ENCODE peak calls at places on chromosomes 4 and X, in six cellular contexts. W is cardiac muscle cell, R is colonic mucosa, V is neural crest cell, J is right atrium auricular region, Q is heart left ventricle. A is an unnamed sample.

GRCh38 chrX:126064901-126065541 is 101.1 kb downstream of the DCAF12L2 start:
- DNase-seq in J (peak), V (no peak), R (no peak), W (no peak), Q (no peak), A (no peak)

GRCh38 chrX:31227250-31227649 is 155.4 kb upstream of the FTHL17 start:
- DNase-seq in V (no peak), J (no peak), W (no peak), Q (no peak), R (no peak), A (no peak)

GRCh38 chr4:70945046-70945445 is 42.9 kb downstream of the MOB1B start:
- DNase-seq in Q (no peak), W (no peak), J (no peak), R (no peak), V (no peak), A (no peak)

GRCh38 chr4:81632581-81633247 is 161.0 kb upstream of the RASGEF1B start:
- DNase-seq in J (no peak), W (no peak), Q (no peak), V (no peak), R (no peak), A (no peak)

GRCh38 chr4:74418063-74418670 is 26.8 kb upstream of the AREG start:
- DNase-seq in Q (no peak), W (no peak), V (no peak), R (no peak), J (no peak), A (no peak)

GRCh38 chr4:16508968-16509367 is 282.7 kb upstream of the TAPT1 start:
- DNase-seq in R (no peak), J (no peak), W (no peak), V (no peak), Q (no peak), A (no peak)

GRCh38 chr4:172978848-172979247 is 189.8 kb upstream of the GALNT7 start:
- DNase-seq in J (no peak), R (no peak), Q (no peak), V (no peak), W (no peak), A (no peak)

GRCh38 chr4:177239878-177240277 is 69.8 kb upstream of the NEIL3 start:
- DNase-seq in R (no peak), Q (no peak), W (no peak), J (no peak), V (no peak), A (no peak)

GRCh38 chrX:48617542-48618340 is 20.4 kb downstream of the WDR13 start:
- DNase-seq in W (no peak), V (no peak), J (no peak), Q (no peak), R (no peak), A (no peak)

GRCh38 chrX:54043696-54044125 is 562 bp downstream of the PHF8 start:
- DNase-seq in Q (peak), J (no peak), R (peak), V (no peak), W (peak), A (peak)

GRCh38 chr4:15592799-15593198 is 62.4 kb downstream of the FBXL5 start:
- DNase-seq in J (no peak), Q (no peak), R (no peak), V (no peak), W (no peak), A (no peak)

GRCh38 chrX:110403436-110403835 is 44.8 kb downstream of the RTL9 start:
- DNase-seq in W (no peak), Q (no peak), V (no peak), R (no peak), J (no peak), A (no peak)

GRCh38 chr4:26116057-26116456 is 202.0 kb downstream of the SMIM20 start:
- DNase-seq in J (no peak), W (peak), Q (no peak), R (no peak), V (no peak), A (no peak)

GRCh38 chr4:161937596-161937995 is 226.2 kb downstream of the FSTL5 start:
- DNase-seq in R (no peak), W (no peak), Q (no peak), V (no peak), J (no peak), A (no peak)

GRCh38 chr4:1345905-1346780 is 865 bp upstream of the UVSSA start:
- DNase-seq in V (peak), Q (peak), R (peak), J (peak), W (peak), A (peak)

GRCh38 chr4:107780665-107781064 is 44.1 kb upstream of the SGMS2 start:
- DNase-seq in R (no peak), V (no peak), W (no peak), J (no peak), Q (no peak), A (no peak)

GRCh38 chrX:104430720-104431119 is 135.3 kb upstream of the IL1RAPL2 start:
- DNase-seq in W (no peak), V (no peak), Q (no peak), R (no peak), J (no peak), A (no peak)

GRCh38 chr4:101346562-101347266 is 612 bp downstream of the PPP3CA start:
- DNase-seq in R (peak), W (peak), Q (peak), J (peak), V (peak), A (peak)

GRCh38 chr4:181437895-181438294 is 805.3 kb upstream of the TENM3 start:
- DNase-seq in J (no peak), V (no peak), Q (no peak), R (no peak), W (no peak), A (no peak)

GRCh38 chr4:2186865-2187172 is 55.1 kb downstream of the HAUS3 start:
- DNase-seq in W (no peak), J (no peak), R (no peak), V (no peak), Q (no peak), A (no peak)

DNA sequence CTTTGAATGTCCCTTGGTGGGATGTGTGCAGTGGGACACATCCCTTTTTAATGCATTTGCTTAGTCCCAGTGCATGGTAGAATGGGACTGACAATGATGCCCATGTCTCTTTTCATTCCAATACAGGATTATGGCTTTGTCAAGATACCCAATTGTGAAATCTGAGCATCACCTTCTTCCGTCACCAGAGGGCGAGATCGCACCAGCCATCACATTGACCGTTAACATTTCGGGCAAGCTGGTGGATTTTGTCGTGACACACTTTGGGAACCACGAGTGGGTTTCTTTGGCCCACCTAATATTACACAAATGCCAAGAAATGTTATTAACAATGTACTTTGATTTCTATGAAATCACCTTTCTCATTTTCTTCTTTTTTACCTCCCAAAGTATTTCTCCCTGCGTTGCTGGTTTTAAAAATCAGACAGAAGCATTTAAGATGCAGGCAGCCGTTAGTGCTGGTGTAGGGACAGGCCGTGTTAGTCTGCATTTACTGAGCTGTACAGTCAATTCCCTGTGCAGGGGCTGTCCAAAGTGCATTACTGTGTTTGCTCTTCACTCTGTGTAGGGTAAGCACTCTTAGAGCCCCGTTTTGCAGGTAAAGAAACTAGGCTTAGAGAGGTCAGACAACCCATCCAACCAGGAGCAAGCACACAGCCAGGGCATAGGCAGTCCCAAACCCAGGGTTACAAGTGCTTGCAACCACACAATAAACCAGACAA is 46.5 kb downstream of the CWH43 start:
- DNase-seq in J (no peak), R (peak), W (no peak), V (peak), Q (no peak), A (no peak)
- TF ChIP-seq CTCF in J (peak), R (peak), W (peak), V (peak), Q (peak), A (peak)

DNA sequence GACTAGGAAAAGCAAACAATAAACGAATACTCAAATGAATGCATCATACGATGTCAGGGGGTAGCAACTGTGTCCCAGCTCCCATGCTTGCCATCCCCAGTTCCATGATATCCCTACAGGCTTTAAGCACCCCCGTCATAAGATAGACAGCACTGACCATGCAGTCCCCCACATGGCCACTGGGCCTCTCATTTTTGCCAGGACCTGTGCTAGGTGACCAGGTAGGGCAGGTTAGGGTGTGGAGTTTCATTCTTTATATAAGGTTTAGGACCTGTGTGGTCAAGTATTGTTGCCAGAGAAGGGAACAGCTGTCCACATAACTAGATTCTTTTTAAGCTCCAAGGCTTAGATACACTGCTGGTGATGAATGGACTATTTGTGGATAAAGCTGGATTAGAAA is 9.7 kb downstream of the PPEF2 start:
- DNase-seq in Q (no peak), J (no peak), R (no peak), V (no peak), W (no peak), A (no peak)
- TF ChIP-seq CTCF in Q (peak), J (no peak), R (no peak), V (peak), W (no peak), A (no peak)

GRCh38 chr4:80207172-80207583 is 9.9 kb downstream of the PRDM8 start:
- DNase-seq in V (no peak), Q (no peak), J (no peak), W (no peak), R (no peak), A (no peak)

GRCh38 chr4:80206541-80207171 is 9.4 kb downstream of the PRDM8 start:
- DNase-seq in W (no peak), V (no peak), R (no peak), Q (peak), J (peak), A (no peak)

GRCh38 chr4:80206111-80206510 is 8.8 kb downstream of the PRDM8 start:
- DNase-seq in Q (no peak), R (no peak), W (no peak), J (no peak), V (no peak), A (no peak)

GRCh38 chr4:80208606-80209005 is 11.3 kb downstream of the PRDM8 start:
- DNase-seq in Q (no peak), V (no peak), R (no peak), W (no peak), J (no peak), A (no peak)

DNA sequence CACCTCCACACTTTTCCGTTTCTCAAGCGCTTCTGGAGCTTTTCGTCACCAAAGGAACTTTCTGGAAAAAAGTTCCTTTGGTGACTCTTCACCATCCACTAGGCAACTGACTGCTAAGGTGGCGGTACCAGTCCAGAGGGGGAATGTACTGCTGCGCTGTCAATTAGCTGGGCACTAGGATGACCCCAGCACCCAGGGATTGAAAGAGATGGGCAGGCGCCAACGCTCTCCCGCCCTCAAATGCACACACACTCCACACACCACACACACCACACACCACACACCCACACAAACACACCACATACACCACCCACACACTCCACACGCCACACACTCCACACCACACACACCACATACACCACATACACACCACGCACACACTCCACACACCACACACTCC is 10.4 kb downstream of the PRDM8 start:
- DNase-seq in Q (no peak), W (no peak), V (no peak), J (no peak), R (no peak), A (no peak)
- TF ChIP-seq CTCF in Q (no peak), W (no peak), V (no peak), J (no peak), R (no peak), A (no peak)

GRCh38 chr4:103996059-103996458 is 276.3 kb upstream of the TACR3 start:
- DNase-seq in Q (no peak), V (no peak), R (no peak), J (no peak), W (no peak), A (no peak)
- TF ChIP-seq CTCF in Q (no peak), V (peak), R (no peak), J (no peak), W (no peak), A (peak)

DNA sequence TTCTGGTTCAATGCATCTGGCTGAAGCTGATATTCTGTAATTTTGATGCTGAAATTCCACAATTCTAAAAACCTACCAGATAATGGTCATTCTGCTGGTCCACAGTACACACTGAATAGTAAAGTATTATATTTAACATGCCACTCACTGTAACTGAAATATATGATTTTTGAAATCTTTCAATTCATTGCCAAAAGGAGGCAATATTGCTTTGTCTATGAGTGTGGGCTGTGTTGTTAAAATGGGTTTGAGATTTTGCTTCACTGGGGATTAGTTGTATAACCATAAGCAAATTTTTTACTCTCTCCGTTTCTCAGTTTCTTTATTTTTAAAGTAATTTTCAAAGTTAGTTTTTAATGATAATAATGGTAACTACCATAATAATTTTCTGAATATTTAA is 1404.1 kb upstream of the IGFBP7 start:
- DNase-seq in J (no peak), V (no peak), R (no peak), W (peak), Q (no peak), A (no peak)
- TF ChIP-seq CTCF in J (no peak), V (no peak), R (no peak), W (no peak), Q (no peak), A (no peak)

GRCh38 chr4:69894221-69894620 is 34.3 kb upstream of the SULT1E1 start:
- DNase-seq in Q (no peak), W (no peak), J (no peak), R (peak), V (no peak), A (no peak)

GRCh38 chr4:69894706-69895105 is 34.8 kb upstream of the SULT1E1 start:
- DNase-seq in W (no peak), Q (no peak), V (no peak), J (no peak), R (no peak), A (no peak)

GRCh38 chr4:69896530-69897116 is 34.2 kb upstream of the CSN1S1 start:
- DNase-seq in W (peak), R (no peak), J (no peak), Q (no peak), V (no peak), A (no peak)
- TF ChIP-seq CTCF in W (peak), R (peak), J (no peak), Q (no peak), V (peak), A (peak)

DNA sequence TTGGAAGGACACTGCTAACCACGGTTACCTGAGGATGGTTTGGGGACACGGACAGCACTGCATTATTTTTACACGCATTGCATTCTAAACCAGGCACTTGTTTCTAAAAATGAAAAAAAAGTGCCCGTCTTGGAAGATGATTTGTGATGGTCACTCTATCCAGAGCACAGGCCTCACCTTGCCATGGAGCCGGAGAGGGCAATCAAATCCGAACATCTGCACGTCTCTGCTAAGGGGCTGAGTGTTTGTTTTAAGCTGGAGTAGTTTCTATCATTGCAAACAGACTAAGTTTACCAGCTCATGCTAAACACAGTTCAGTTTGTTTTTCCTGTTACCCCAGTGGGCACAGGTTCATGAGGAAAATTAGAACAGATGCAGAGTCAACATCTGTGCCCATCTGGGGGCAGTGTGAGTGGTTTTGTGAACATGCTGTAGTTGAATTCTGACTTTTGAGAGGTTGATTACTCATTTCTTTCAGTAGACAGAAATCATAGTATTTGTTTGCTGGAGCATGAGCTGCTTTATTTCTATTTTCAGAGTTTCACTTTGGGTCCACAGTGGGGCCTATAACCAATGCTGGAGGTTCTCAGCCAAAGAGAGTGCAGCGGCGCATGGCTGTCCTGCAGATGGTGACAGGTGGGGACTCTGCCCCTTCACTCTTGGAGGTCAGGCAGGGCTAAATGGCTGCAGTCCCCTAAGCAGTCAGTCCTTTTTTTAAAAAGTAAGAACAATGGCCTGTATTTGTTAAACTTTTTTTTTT is 65.4 kb upstream of the ENPP6 start:
- DNase-seq in R (peak), Q (no peak), J (peak), W (no peak), V (no peak), A (peak)
- TF ChIP-seq CTCF in R (no peak), Q (no peak), J (no peak), W (no peak), V (no peak), A (peak)